ENCODE peak calls at places on chromosome 18, in six cellular contexts. R is K562, S is HCT116, P is H1, J is HepG2, L is GM12878. T is an unnamed sample.

GRCh38 chr18:79940814-79941472 is 10.5 kb downstream of the SLC66A2 start:
- DNase-seq in P (no peak), J (no peak), S (no peak), L (no peak), R (no peak), T (no peak)

GRCh38 chr18:24055878-24056277 is 41.3 kb downstream of the TTC39C start:
- DNase-seq in R (no peak), P (no peak), S (no peak), J (no peak), L (no peak), T (no peak)

GRCh38 chr18:22032392-22032961 is 136.9 kb upstream of the GATA6 start:
- DNase-seq in R (no peak), S (peak), P (no peak), J (peak), L (peak), T (peak)

GRCh38 chr18:76547306-76547705 is 52.3 kb upstream of the ZNF516 start:
- DNase-seq in S (no peak), P (no peak), R (no peak), L (no peak), J (no peak), T (no peak)

GRCh38 chr18:55079481-55080350 is 120.5 kb upstream of the CCDC68 start:
- DNase-seq in S (no peak), J (no peak), R (no peak), P (no peak), L (no peak), T (no peak)

GRCh38 chr18:43692291-43692690 is 415.0 kb upstream of the SYT4 start:
- DNase-seq in R (no peak), L (no peak), P (no peak), S (no peak), J (no peak), T (no peak)

GRCh38 chr18:78069784-78070664 is 820.4 kb downstream of the GALR1 start:
- DNase-seq in S (no peak), R (no peak), P (no peak), J (no peak), L (no peak), T (no peak)

GRCh38 chr18:29226201-29226600 is 1049.3 kb upstream of the CDH2 start:
- DNase-seq in P (no peak), J (no peak), R (no peak), L (no peak), S (no peak), T (no peak)

GRCh38 chr18:79779021-79779699 is 18.6 kb upstream of the KCNG2 start:
- DNase-seq in L (no peak), J (no peak), P (no peak), S (no peak), R (no peak), T (no peak)

GRCh38 chr18:5463390-5463789 is 80.4 kb downstream of the EPB41L3 start:
- DNase-seq in S (no peak), P (no peak), L (no peak), R (no peak), J (no peak), T (no peak)

GRCh38 chr18:22872894-22873537 is 60.1 kb upstream of the RBBP8 start:
- DNase-seq in P (no peak), J (peak), R (no peak), S (no peak), L (peak), T (no peak)

GRCh38 chr18:65082907-65083306 is 667.9 kb upstream of the CDH7 start:
- DNase-seq in L (no peak), P (no peak), J (no peak), R (no peak), S (no peak), T (no peak)

GRCh38 chr18:21894619-21895367 is 154.2 kb downstream of the MIB1 start:
- DNase-seq in R (no peak), S (no peak), J (no peak), P (no peak), L (no peak), T (no peak)

GRCh38 chr18:37666986-37667385 is 101.4 kb upstream of the CELF4 start:
- DNase-seq in L (no peak), R (no peak), S (no peak), J (no peak), P (no peak), T (no peak)

GRCh38 chr18:41144444-41144843 is 810.6 kb upstream of the PIK3C3 start:
- DNase-seq in P (no peak), R (no peak), L (no peak), J (no peak), S (no peak), T (no peak)

GRCh38 chr18:74899554-74899953 is 301.9 kb downstream of the ZNF407 start:
- DNase-seq in R (no peak), J (no peak), S (no peak), P (no peak), L (no peak), T (no peak)

GRCh38 chr18:7766817-7767216 is 199.7 kb downstream of the PTPRM start:
- DNase-seq in S (no peak), R (no peak), J (no peak), P (no peak), L (no peak), T (no peak)

GRCh38 chr18:60870261-60870966 is 462.8 kb upstream of the CDH20 start:
- DNase-seq in L (no peak), R (no peak), P (no peak), J (no peak), S (no peak), T (no peak)

GRCh38 chr18:65750421-65751144 is at the start of gene CDH7:
- DNase-seq in L (no peak), S (no peak), J (no peak), R (no peak), P (no peak), T (no peak)

GRCh38 chr18:25704096-25704870 is 352.3 kb upstream of the ZNF521 start:
- DNase-seq in L (no peak), J (no peak), S (no peak), R (no peak), P (no peak), T (no peak)

GRCh38 chr18:79872852-79873444 is 75.2 kb downstream of the KCNG2 start:
- DNase-seq in S (no peak), L (no peak), R (no peak), P (no peak), J (no peak), T (no peak)

GRCh38 chr18:79251021-79251420 is 144.7 kb upstream of the NFATC1 start:
- DNase-seq in R (no peak), S (no peak), P (no peak), L (no peak), J (no peak), T (no peak)

GRCh38 chr18:54983041-54983686 is 23.9 kb upstream of the CCDC68 start:
- DNase-seq in J (peak), S (peak), L (no peak), P (no peak), R (peak), T (peak)

GRCh38 chr18:27769152-27769551 is 407.8 kb downstream of the CDH2 start:
- DNase-seq in S (no peak), J (no peak), L (no peak), P (no peak), R (no peak), T (no peak)

GRCh38 chr18:21479721-21480120 is 120.8 kb downstream of the ESCO1 start:
- DNase-seq in L (no peak), S (no peak), P (no peak), R (no peak), J (no peak), T (no peak)

GRCh38 chr18:27750014-27750413 is 426.9 kb downstream of the CDH2 start:
- DNase-seq in R (no peak), J (peak), P (peak), S (peak), L (no peak), T (peak)

GRCh38 chr18:57441395-57441794 is 6.2 kb downstream of the ONECUT2 start:
- DNase-seq in L (no peak), P (no peak), S (no peak), R (no peak), J (no peak), T (no peak)

GRCh38 chr18:79507546-79508480 is 112.1 kb downstream of the NFATC1 start:
- DNase-seq in S (no peak), R (no peak), L (no peak), J (no peak), P (no peak), T (peak)

GRCh38 chr18:69935319-69936190 is 12.1 kb downstream of the CD226 start:
- DNase-seq in P (no peak), L (peak), S (peak), R (no peak), J (peak), T (no peak)

GRCh38 chr18:10139783-10140410 is 226.1 kb downstream of the VAPA start:
- DNase-seq in R (no peak), L (no peak), J (no peak), S (no peak), P (no peak), T (no peak)

GRCh38 chr18:21958707-21959457 is 210.5 kb upstream of the GATA6 start:
- DNase-seq in R (no peak), J (no peak), L (no peak), P (no peak), S (no peak), T (no peak)

GRCh38 chr18:74748809-74749208 is 151.1 kb downstream of the ZNF407 start:
- DNase-seq in J (no peak), R (no peak), L (no peak), S (no peak), P (no peak), T (no peak)

GRCh38 chr18:75360206-75360605 is 67.3 kb downstream of the SMIM21 start:
- DNase-seq in R (no peak), S (no peak), J (no peak), P (no peak), L (no peak), T (no peak)

GRCh38 chr18:11908182-11909080 is at the start of gene MPPE1:
- DNase-seq in P (peak), L (peak), J (peak), R (peak), S (peak), T (peak)
- TF ChIP-seq POLR2A in P (no peak), L (peak), J (peak), R (peak), S (peak), T (no peak)

GRCh38 chr18:8773980-8774379 is 68.6 kb downstream of the MTCL1 start:
- DNase-seq in L (no peak), R (no peak), P (no peak), J (no peak), S (no peak), T (no peak)
- TF ChIP-seq POLR2AphosphoS5 in L (no peak), R (no peak), P (no peak), J (no peak), S (no peak), T (no peak)

DNA sequence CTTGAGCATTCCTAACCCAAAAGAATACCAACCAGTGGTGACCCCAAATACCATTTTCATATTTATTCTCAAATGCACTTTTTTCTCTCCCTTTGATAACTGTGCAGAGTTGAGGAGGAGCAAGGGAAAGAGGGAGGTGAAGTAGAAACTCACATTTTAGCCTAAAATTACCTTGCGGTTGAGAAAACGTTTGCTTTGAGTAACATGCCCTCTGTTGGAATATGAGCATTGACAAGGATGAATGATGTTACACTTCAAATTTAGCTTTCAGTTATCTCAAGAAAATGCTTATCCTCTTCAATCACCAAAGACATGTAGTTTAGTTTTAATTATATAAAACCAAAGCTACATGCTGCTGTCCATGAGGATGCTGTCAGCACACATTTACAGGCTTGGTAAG is 2.4 kb downstream of the GRP start:
- DNase-seq in R (no peak), J (no peak), P (no peak), S (no peak), L (no peak), T (no peak)
- H2AFZ ChIP-seq in R (no peak), J (no peak), P (no peak), S (no peak), L (no peak), T (no peak)

GRCh38 chr18:46104128-46104911 is at the start of gene HAUS1:
- DNase-seq in J (peak), R (peak), P (peak), S (peak), L (peak), T (peak)
- TF ChIP-seq POLR2A in J (peak), R (peak), P (peak), S (peak), L (peak), T (peak)

DNA sequence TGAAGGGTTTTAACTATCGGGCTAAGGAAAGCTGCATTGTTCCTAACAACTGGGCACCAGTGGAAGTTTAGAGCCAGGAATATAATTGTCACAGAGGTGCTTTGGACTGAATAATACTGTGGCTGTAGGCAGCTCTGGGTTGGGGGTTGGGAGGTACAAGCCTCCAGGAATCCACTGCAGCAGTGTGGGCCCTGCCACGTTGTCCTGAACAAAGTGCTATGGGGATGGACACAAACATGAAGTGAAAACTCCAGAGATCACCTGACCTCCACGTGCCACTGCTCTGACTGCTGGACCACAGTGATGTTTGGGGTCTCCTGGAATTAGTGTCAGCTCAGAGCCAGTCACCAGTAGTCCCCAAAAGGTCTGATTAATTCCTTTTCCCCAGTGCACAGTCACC is 110.9 kb downstream of the BCL2 start:
- DNase-seq in J (no peak), S (no peak), R (no peak), P (no peak), L (no peak), T (no peak)
- TF ChIP-seq POLR2AphosphoS5 in J (no peak), S (no peak), R (no peak), P (no peak), L (no peak), T (no peak)

DNA sequence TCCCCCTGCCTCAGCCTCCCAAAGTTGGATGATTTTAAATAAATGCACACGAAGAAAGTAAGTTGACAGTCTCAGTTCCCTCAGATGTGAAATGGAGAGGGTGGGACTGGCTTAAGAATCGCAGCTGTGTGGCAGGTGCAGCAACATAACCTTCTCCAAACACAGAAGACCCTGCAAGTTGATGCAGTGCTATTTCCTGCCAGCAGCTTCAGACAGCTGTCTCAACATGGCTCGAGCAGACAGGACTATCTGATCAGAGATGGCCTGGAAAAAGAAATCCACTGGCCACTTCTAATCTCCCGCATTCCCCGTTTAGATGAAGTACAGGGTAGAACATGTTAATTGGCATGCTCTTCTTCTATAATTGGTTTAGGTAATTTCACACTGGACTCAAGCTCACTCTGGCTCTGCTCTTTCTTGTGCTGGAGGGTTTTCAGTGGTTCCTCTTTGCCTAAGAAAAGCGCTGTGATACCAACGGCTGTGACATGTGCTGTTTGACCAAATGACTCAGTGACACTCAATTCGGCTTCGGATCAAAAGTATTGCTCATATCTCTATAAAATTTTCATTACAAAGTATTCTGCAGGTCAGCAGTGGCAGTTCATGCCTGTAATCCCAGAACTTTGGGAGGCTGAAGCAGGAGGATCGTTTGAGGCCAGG is 40.2 kb downstream of the MYOM1 start:
- DNase-seq in J (no peak), S (no peak), R (no peak), P (no peak), L (peak), T (no peak)
- H2AFZ ChIP-seq in J (no peak), S (no peak), R (peak), P (no peak), L (peak), T (no peak)

DNA sequence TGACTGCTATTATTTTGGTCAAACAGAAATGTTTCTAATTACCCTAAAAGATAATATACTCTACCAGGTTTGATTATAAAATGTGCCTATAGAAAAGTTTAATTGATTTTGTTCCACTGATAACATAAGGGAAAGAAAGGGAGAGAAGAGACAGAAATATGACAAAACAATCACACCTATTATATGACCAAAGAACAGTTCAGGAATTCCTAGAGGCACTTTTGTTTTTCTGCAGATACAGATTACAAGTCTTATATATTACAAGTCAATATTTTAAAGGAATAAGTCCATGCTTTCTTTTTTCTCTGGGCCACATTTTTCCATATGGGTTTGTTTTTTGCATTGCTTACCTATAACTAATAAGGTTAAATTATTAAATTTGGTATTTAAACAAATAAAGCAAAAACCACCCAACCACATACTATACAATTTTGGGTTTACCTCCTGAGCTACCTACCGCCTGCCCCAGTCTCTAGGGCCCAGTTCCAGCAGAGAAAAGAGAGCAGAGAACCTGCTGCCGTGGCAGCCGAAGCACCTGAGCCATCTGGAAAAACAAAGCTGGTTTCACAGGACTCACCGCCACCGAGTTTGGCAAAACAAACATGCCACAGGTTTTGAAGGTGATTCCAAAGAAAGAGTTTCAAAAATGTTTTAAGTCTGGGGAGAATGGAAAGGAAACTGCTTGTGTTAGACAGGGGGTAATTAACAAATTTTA is 92.1 kb downstream of the DYM start:
- DNase-seq in S (no peak), R (no peak), P (no peak), J (no peak), L (no peak), T (no peak)
- TF ChIP-seq POLR2A in S (no peak), R (no peak), P (no peak), J (no peak), L (no peak), T (no peak)

GRCh38 chr18:13219012-13219396 is 444 bp downstream of the LDLRAD4 start:
- DNase-seq in L (no peak), J (no peak), P (no peak), R (no peak), S (no peak), T (no peak)

GRCh38 chr18:13217971-13218375 is 587 bp upstream of the LDLRAD4 start:
- DNase-seq in S (no peak), P (no peak), L (no peak), R (peak), J (no peak), T (peak)

GRCh38 chr18:13219576-13219975 is 1.0 kb downstream of the LDLRAD4 start:
- DNase-seq in L (no peak), P (no peak), J (no peak), R (no peak), S (no peak), T (no peak)

GRCh38 chr18:13217466-13217961 is 1.0 kb upstream of the LDLRAD4 start:
- DNase-seq in P (no peak), L (no peak), R (peak), S (no peak), J (no peak), T (peak)

DNA sequence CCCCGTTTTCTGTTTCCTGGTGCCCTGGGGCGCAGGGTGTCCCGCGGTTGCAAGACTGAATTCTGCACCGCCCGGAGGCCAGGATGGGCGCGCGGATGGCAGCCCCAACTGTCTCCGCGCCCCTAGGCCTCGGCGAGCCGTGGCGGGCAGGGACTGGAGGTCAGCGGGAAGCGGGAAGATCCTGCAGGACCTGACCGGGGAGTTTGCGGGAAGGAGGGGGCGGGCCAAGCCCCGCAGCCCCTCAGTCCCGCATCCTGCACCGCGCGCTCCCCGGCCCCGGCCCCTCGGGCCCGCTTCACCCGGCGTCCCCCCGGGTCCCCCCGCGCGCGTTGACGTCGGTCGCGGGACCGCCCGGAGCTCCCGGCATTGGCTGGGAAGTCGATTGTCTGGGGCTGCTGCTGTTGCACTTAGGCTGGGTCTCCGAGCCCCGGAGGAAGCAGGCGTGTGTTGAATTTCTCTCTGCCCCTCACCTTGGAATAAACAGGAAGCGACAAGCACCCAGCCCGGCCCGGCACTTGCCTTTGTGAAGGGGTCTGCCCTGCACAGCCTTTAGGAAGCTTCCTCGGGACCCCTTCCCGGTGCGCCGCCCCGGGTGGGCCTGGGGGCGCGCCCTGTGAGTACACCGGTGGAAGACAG is at the start of gene LDLRAD4:
- DNase-seq in J (no peak), R (no peak), P (no peak), S (no peak), L (no peak), T (peak)
- TF ChIP-seq POLR2AphosphoS5 in J (no peak), R (no peak), P (no peak), S (no peak), L (no peak), T (no peak)

GRCh38 chr18:73514449-73514848 is 633.2 kb downstream of the FBXO15 start:
- DNase-seq in R (no peak), J (no peak), P (no peak), L (no peak), S (no peak), T (no peak)

GRCh38 chr18:73509460-73509859 is 638.2 kb downstream of the FBXO15 start:
- DNase-seq in P (no peak), J (no peak), S (no peak), L (no peak), R (no peak), T (no peak)

GRCh38 chr18:73511751-73512525 is 635.7 kb downstream of the FBXO15 start:
- DNase-seq in J (no peak), R (no peak), P (no peak), S (no peak), L (no peak), T (no peak)
- H2AFZ ChIP-seq in J (no peak), R (no peak), P (no peak), S (no peak), L (no peak), T (no peak)

T was measured in endothelial cell of umbilical vein.